ENCODE peak calls at places on chromosomes 2 and 18, in ten cellular contexts. Q, M, X, U, K, Y, L, F, C and J are unnamed samples.
A peak's percentile ranks its signal among the peaks of the same experiment; 100 is the strongest.

GRCh38 chr2:169294001-169294675 is 68.2 kb downstream of the LRP2 start:
- DNase-seq in M (no peak), X (no peak), L (no peak), U (no peak), C (no peak), Y (no peak), Q (peak; percentile 80), F (no peak), K (no peak), J (no peak)

GRCh38 chr18:39414009-39414700 is 1848.6 kb upstream of the CELF4 start:
- DNase-seq in M (no peak), Q (no peak), F (no peak), U (peak; percentile 39), C (no peak), Y (no peak), X (no peak), K (no peak), L (no peak), J (no peak)

GRCh38 chr2:2840681-2841300 is 509.7 kb upstream of the MYT1L start:
- DNase-seq in K (no peak), Q (no peak), M (no peak), U (no peak), L (no peak), C (peak; percentile 38), Y (no peak), X (no peak), F (no peak), J (no peak)

GRCh38 chr2:223957092-223957851 is at the start of gene MRPL44:
- DNase-seq in F (peak; percentile 90), Q (peak; percentile 80), C (peak; percentile 99), K (peak; percentile 93), X (peak; percentile 93), L (peak; percentile 91), U (peak; percentile 95), M (peak; percentile 99), Y (peak; percentile 96), J (peak; percentile 97)

GRCh38 chr2:167209784-167210183 is 321.5 kb downstream of the XIRP2 start:
- DNase-seq in K (no peak), C (no peak), U (no peak), F (no peak), Y (no peak), X (no peak), L (no peak), Q (no peak), M (no peak), J (no peak)

GRCh38 chr18:79685971-79686370 is 6.4 kb downstream of the CTDP1 start:
- DNase-seq in X (no peak), U (no peak), L (no peak), Y (no peak), Q (no peak), F (no peak), C (no peak), M (no peak), K (no peak), J (no peak)

GRCh38 chr18:43129946-43130523 is 14.6 kb upstream of the RIT2 start:
- DNase-seq in X (no peak), C (no peak), Y (no peak), K (no peak), F (no peak), Q (peak; percentile 83), M (no peak), U (no peak), L (no peak), J (no peak)

GRCh38 chr18:45399643-45400042 is 215.6 kb upstream of the SLC14A2 start:
- DNase-seq in K (no peak), U (no peak), L (no peak), C (no peak), Y (no peak), M (no peak), F (no peak), X (no peak), Q (no peak), J (peak; percentile 45)

GRCh38 chr2:213316001-213316735 is 31.9 kb downstream of the SPAG16 start:
- DNase-seq in X (no peak), Q (no peak), C (no peak), L (no peak), F (peak; percentile 30), M (no peak), K (no peak), Y (no peak), U (peak; percentile 15), J (no peak)

GRCh38 chr2:233698740-233699139 is 6.0 kb downstream of the UGT1A6 start:
- DNase-seq in L (no peak), C (no peak), M (no peak), Y (no peak), F (no peak), X (no peak), Q (no peak), U (no peak), K (no peak), J (no peak)

GRCh38 chr18:76589309-76589708 is 94.3 kb upstream of the ZNF516 start:
- DNase-seq in K (no peak), F (no peak), M (no peak), C (no peak), Q (peak; percentile 58), L (peak; percentile 11), U (no peak), Y (no peak), X (no peak), J (no peak)

GRCh38 chr2:19120941-19121750 is 237.3 kb downstream of the OSR1 start:
- DNase-seq in U (peak; percentile 92), Y (no peak), Q (no peak), C (no peak), F (peak; percentile 80), L (no peak), X (no peak), K (no peak), M (no peak), J (peak; percentile 26)

GRCh38 chr18:13269599-13270011 is 51.0 kb downstream of the LDLRAD4 start:
- DNase-seq in X (no peak), C (no peak), F (no peak), M (no peak), K (no peak), Y (no peak), U (no peak), L (no peak), Q (no peak), J (peak; percentile 40)

GRCh38 chr2:236623816-236624215 is 54.2 kb downstream of the ACKR3 start:
- DNase-seq in F (no peak), C (no peak), U (no peak), M (no peak), Y (no peak), X (no peak), K (no peak), L (no peak), Q (no peak), J (no peak)

GRCh38 chr2:149399934-149400615 is 69.7 kb downstream of the LYPD6 start:
- DNase-seq in F (no peak), M (no peak), X (no peak), Q (peak; percentile 81), L (no peak), C (no peak), Y (no peak), U (no peak), K (no peak), J (no peak)

GRCh38 chr2:1900736-1901135 is 156.4 kb upstream of the PXDN start:
- DNase-seq in K (no peak), F (no peak), Q (no peak), C (no peak), U (no peak), L (no peak), M (no peak), X (no peak), Y (no peak), J (no peak)

GRCh38 chr2:55151721-55152433 is 80.2 kb downstream of the CLHC1 start:
- DNase-seq in K (no peak), Y (no peak), C (no peak), X (no peak), F (no peak), Q (no peak), U (no peak), L (no peak), M (no peak), J (no peak)

GRCh38 chr2:147297820-147298219 is 547.0 kb upstream of the ACVR2A start:
- DNase-seq in F (no peak), M (no peak), Y (no peak), U (no peak), Q (no peak), L (no peak), C (peak; percentile 67), X (no peak), K (no peak), J (no peak)

GRCh38 chr2:145380436-145381017 is 860.6 kb upstream of the ZEB2 start:
- DNase-seq in Q (no peak), Y (no peak), K (no peak), C (no peak), L (no peak), U (peak; percentile 92), X (no peak), F (peak; percentile 42), M (no peak), J (no peak)

GRCh38 chr18:55748227-55748738 is 160.3 kb upstream of the TCF4 start:
- DNase-seq in U (no peak), F (no peak), M (no peak), Y (no peak), X (peak; percentile 92), C (no peak), Q (no peak), L (no peak), K (no peak), J (no peak)

GRCh38 chr2:10935953-10936942 is 24.5 kb downstream of the KCNF1 start:
- DNase-seq in U (peak; percentile 99), K (no peak), Q (peak; percentile 29), M (no peak), Y (no peak), X (peak; percentile 24), F (peak; percentile 93), C (peak; percentile 27), L (no peak), J (no peak)

GRCh38 chr2:101473581-101473910 is 1.4 kb downstream of the RFX8 start:
- DNase-seq in X (no peak), M (no peak), Y (no peak), C (no peak), L (no peak), F (no peak), U (no peak), Q (no peak), K (no peak), J (no peak)

GRCh38 chr2:100818606-100819364 is 1.2 kb upstream of the NPAS2 start:
- DNase-seq in X (no peak), Q (no peak), U (peak; percentile 75), L (no peak), F (no peak), Y (no peak), C (no peak), M (peak; percentile 41), K (no peak), J (peak; percentile 68)

GRCh38 chr2:174544156-174544555 is 53.4 kb downstream of the WIPF1 start:
- DNase-seq in F (no peak), Q (no peak), X (no peak), M (peak; percentile 16), L (no peak), U (no peak), C (no peak), Y (no peak), K (no peak), J (no peak)

GRCh38 chr18:50982802-50983179 is 15.0 kb downstream of the ELAC1 start:
- DNase-seq in K (no peak), L (no peak), C (no peak), U (no peak), Q (no peak), Y (no peak), X (no peak), M (no peak), F (no peak), J (no peak)

GRCh38 chr2:10349725-10350124 is 47.0 kb downstream of the HPCAL1 start:
- DNase-seq in L (no peak), Q (no peak), X (no peak), C (no peak), M (no peak), Y (no peak), K (no peak), F (no peak), U (no peak), J (no peak)

GRCh38 chr2:31213883-31214637 is 3.3 kb downstream of the CAPN14 start:
- DNase-seq in M (no peak), Q (no peak), K (no peak), L (no peak), F (no peak), C (no peak), U (no peak), X (no peak), Y (no peak), J (no peak)

GRCh38 chr2:18930977-18931376 is 341.6 kb upstream of the NT5C1B start:
- DNase-seq in K (no peak), C (no peak), L (no peak), U (no peak), Q (no peak), Y (no peak), X (no peak), M (no peak), F (no peak), J (no peak)